ENCODE peak calls at places on chromosome 17, in nine cellular contexts. D is neural crest cell; O is CD4-positive, alpha-beta T cell; F is colonic mucosa; N is type B pancreatic cell; B is stromal cell of bone marrow; E is heart left ventricle; L is NCI-H1092 treated with DMSO at 0.1 percent for 48 hours; P is amygdala. H is an unnamed sample.
A peak's percentile ranks its signal among the peaks of the same experiment; 100 is the strongest.

GRCh38 chr17:49469831-49470568 is 25.1 kb upstream of the NGFR start:
- DNase-seq in D (peak; percentile 14), O (no peak), F (peak; percentile 20), N (no peak), B (no peak), E (peak; percentile 17), L (no peak), P (no peak), H (no peak)

GRCh38 chr17:79758260-79758659 is 19.7 kb upstream of the CBX2 start:
- DNase-seq in D (no peak), O (no peak), F (no peak), N (no peak), B (no peak), E (no peak), L (no peak), P (no peak), H (no peak)

GRCh38 chr17:2688351-2689342 is 22.9 kb downstream of the CLUH start:
- DNase-seq in D (no peak), O (no peak), F (peak; percentile 21), N (no peak), B (no peak), E (peak; percentile 16), L (no peak), P (no peak), H (no peak)

GRCh38 chr17:57782642-57783337 is 37.7 kb upstream of the CCDC182 start:
- DNase-seq in D (no peak), O (no peak), F (no peak), N (no peak), B (no peak), E (no peak), L (no peak), P (no peak), H (no peak)

GRCh38 chr17:42819939-42820535 is 4.0 kb downstream of the BECN1 start:
- DNase-seq in D (peak; percentile 65), O (peak; percentile 35), F (peak; percentile 55), N (no peak), B (no peak), E (peak; percentile 28), L (peak; percentile 22), P (no peak), H (peak; percentile 71)

GRCh38 chr17:11251561-11252107 is 10.6 kb downstream of the SHISA6 start:
- DNase-seq in D (no peak), O (no peak), F (no peak), N (no peak), B (no peak), E (no peak), L (no peak), P (no peak), H (no peak)

GRCh38 chr17:71033336-71033735 is 864.0 kb downstream of the KCNJ2 start:
- DNase-seq in D (no peak), O (no peak), F (no peak), N (no peak), B (no peak), E (no peak), L (peak; percentile 62), P (no peak), H (no peak)

GRCh38 chr17:6491071-6491700 is 46.9 kb downstream of the PIMREG start:
- DNase-seq in D (no peak), O (no peak), F (no peak), N (no peak), B (no peak), E (no peak), L (no peak), P (no peak), H (no peak)

GRCh38 chr17:3691539-3692166 is 4.3 kb downstream of the P2RX5 start:
- DNase-seq in D (no peak), O (no peak), F (no peak), N (no peak), B (no peak), E (no peak), L (no peak), P (no peak), H (no peak)

GRCh38 chr17:31472137-31472536 is 80.7 kb downstream of the RAB11FIP4 start:
- DNase-seq in D (no peak), O (no peak), F (no peak), N (no peak), B (no peak), E (no peak), L (no peak), P (no peak), H (no peak)

GRCh38 chr17:28885951-28886350 is 11.6 kb downstream of the FLOT2 start:
- DNase-seq in D (no peak), O (no peak), F (no peak), N (no peak), B (no peak), E (no peak), L (no peak), P (no peak), H (no peak)

GRCh38 chr17:28738680-28739384 is 5.0 kb upstream of the TRAF4 start:
- DNase-seq in D (no peak), O (no peak), F (no peak), N (no peak), B (no peak), E (no peak), L (no peak), P (no peak), H (no peak)

GRCh38 chr17:64418506-64419339 is 28.1 kb upstream of the PECAM1 start:
- DNase-seq in D (no peak), O (no peak), F (no peak), N (no peak), B (peak; percentile 72), E (no peak), L (peak; percentile 82), P (no peak), H (no peak)

GRCh38 chr17:29565643-29566472 is 979 bp downstream of the ABHD15 start:
- DNase-seq in D (no peak), O (peak; percentile 39), F (peak; percentile 61), N (no peak), B (no peak), E (peak; percentile 12), L (peak; percentile 28), P (no peak), H (peak; percentile 73)

GRCh38 chr17:39208136-39208535 is 8.1 kb downstream of the RPL19 start:
- DNase-seq in D (no peak), O (no peak), F (no peak), N (no peak), B (no peak), E (no peak), L (no peak), P (no peak), H (no peak)

GRCh38 chr17:32227910-32228309 is 37.7 kb upstream of the RHBDL3 start:
- DNase-seq in D (no peak), O (no peak), F (no peak), N (no peak), B (no peak), E (no peak), L (no peak), P (no peak), H (no peak)

GRCh38 chr17:83194761-83195329 is 115.4 kb downstream of the METRNL start:
- DNase-seq in D (no peak), O (no peak), F (no peak), N (no peak), B (no peak), E (no peak), L (no peak), P (no peak), H (no peak)

GRCh38 chr17:33112763-33113162 is 121.1 kb downstream of the SPACA3 start:
- DNase-seq in D (no peak), O (no peak), F (no peak), N (no peak), B (peak; percentile 10), E (no peak), L (no peak), P (no peak), H (no peak)

GRCh38 chr17:57391857-57392256 is 135.5 kb downstream of the MSI2 start:
- DNase-seq in D (no peak), O (no peak), F (no peak), N (no peak), B (no peak), E (no peak), L (no peak), P (no peak), H (no peak)